ENCODE peak calls at places on chromosomes 4 and X, in nine cellular contexts. Z is Ammon's horn; C is smooth muscle cell of the brain vasculature; O is NCI-H1092; P is amniotic stem cell; J is Kasumi-1; U is GDM1; A is activated T-helper 1 cell treated with anti-CD3 and anti-CD28 coated beads, Interleukin-2, amount 50 U/mL, for 16 hours; G is naive thymus-derived CD4-positive, alpha-beta T cell. Y is an unnamed sample.

GRCh38 chr4:147814334-147814733 is 82.4 kb downstream of the ARHGAP10 start:
- DNase-seq in Z (no peak), A (no peak), P (no peak), J (no peak), C (no peak), U (no peak), O (no peak), G (no peak), Y (no peak)

GRCh38 chr4:74886490-74886889 is 46.4 kb upstream of the PARM1 start:
- DNase-seq in Z (peak), G (no peak), U (peak), C (no peak), O (no peak), P (no peak), A (no peak), J (no peak), Y (no peak)

GRCh38 chr4:93568758-93569157 is 259.8 kb upstream of the ATOH1 start:
- DNase-seq in P (no peak), U (no peak), G (no peak), O (no peak), A (no peak), Z (no peak), C (no peak), J (no peak), Y (no peak)

GRCh38 chrX:153469811-153470410 is 465 bp downstream of the HAUS7 start:
- DNase-seq in O (no peak), G (no peak), U (no peak), C (no peak), A (no peak), Z (peak), P (no peak), J (peak), Y (peak)

GRCh38 chr4:183424109-183424751 is 20.2 kb upstream of the CDKN2AIP start:
- DNase-seq in Z (no peak), G (no peak), O (no peak), P (no peak), C (no peak), U (no peak), J (no peak), A (no peak), Y (no peak)

GRCh38 chr4:18318682-18319410 is 297.3 kb upstream of the LCORL start:
- DNase-seq in P (no peak), A (no peak), G (no peak), Z (peak), O (peak), J (no peak), C (no peak), U (no peak), Y (no peak)

GRCh38 chrX:35098419-35098818 is 155.8 kb downstream of the FAM47B start:
- DNase-seq in O (no peak), G (no peak), J (no peak), Z (no peak), C (no peak), U (no peak), P (no peak), A (no peak), Y (no peak)

GRCh38 chrX:17813277-17813676 is 47.8 kb downstream of the RAI2 start:
- DNase-seq in J (no peak), G (no peak), Z (no peak), P (no peak), C (no peak), A (no peak), U (no peak), O (no peak), Y (no peak)

GRCh38 chr4:10140866-10141759 is 24.5 kb upstream of the WDR1 start:
- DNase-seq in U (no peak), J (no peak), A (no peak), P (no peak), Z (no peak), G (no peak), O (no peak), C (no peak), Y (no peak)